ENCODE peak calls at places on chromosome 20, in ten cellular contexts. One of them, this sample, is unnamed.

GRCh38 chr20:57220187-57221165 is 46.0 kb downstream of the BMP7 start:
- DNase-seq in neural progenitor cell: no peak
- DNase-seq in heart right ventricle: no peak
- DNase-seq in fibroblast of lung: no peak
- DNase-seq in tibial nerve: no peak
- DNase-seq in left ventricle myocardium inferior: no peak
- DNase-seq in heart left ventricle: no peak
- DNase-seq in pancreas: no peak
- DNase-seq in lower lobe of right lung: no peak
- DNase-seq in cardiac muscle cell: no peak
- DNase-seq in this sample: no peak

GRCh38 chr20:38569747-38570519 is 11.1 kb upstream of the ADIG start:
- DNase-seq in left ventricle myocardium inferior: no peak
- DNase-seq in pancreas: no peak
- DNase-seq in tibial nerve: no peak
- DNase-seq in lower lobe of right lung: no peak
- DNase-seq in fibroblast of lung: no peak
- DNase-seq in heart right ventricle: no peak
- DNase-seq in heart left ventricle: no peak
- DNase-seq in neural progenitor cell: no peak
- DNase-seq in cardiac muscle cell: no peak
- DNase-seq in this sample: no peak

GRCh38 chr20:51233345-51233744 is 210.4 kb upstream of the KCNG1 start:
- DNase-seq in left ventricle myocardium inferior: no peak
- DNase-seq in heart right ventricle: no peak
- DNase-seq in heart left ventricle: no peak
- DNase-seq in tibial nerve: no peak
- DNase-seq in cardiac muscle cell: no peak
- DNase-seq in neural progenitor cell: no peak
- DNase-seq in lower lobe of right lung: no peak
- DNase-seq in fibroblast of lung: no peak
- DNase-seq in pancreas: no peak
- DNase-seq in this sample: no peak

GRCh38 chr20:8355453-8355852 is 223.4 kb downstream of the PLCB1 start:
- DNase-seq in pancreas: no peak
- DNase-seq in cardiac muscle cell: no peak
- DNase-seq in neural progenitor cell: no peak
- DNase-seq in lower lobe of right lung: no peak
- DNase-seq in heart right ventricle: no peak
- DNase-seq in left ventricle myocardium inferior: no peak
- DNase-seq in fibroblast of lung: no peak
- DNase-seq in tibial nerve: no peak
- DNase-seq in heart left ventricle: no peak
- DNase-seq in this sample: no peak

GRCh38 chr20:16476032-16476431 is 97.2 kb downstream of the KIF16B start:
- DNase-seq in heart right ventricle: no peak
- DNase-seq in fibroblast of lung: peak; percentile 30
- DNase-seq in tibial nerve: no peak
- DNase-seq in lower lobe of right lung: no peak
- DNase-seq in neural progenitor cell: peak; percentile 50
- DNase-seq in left ventricle myocardium inferior: no peak
- DNase-seq in cardiac muscle cell: peak; percentile 72
- DNase-seq in heart left ventricle: no peak
- DNase-seq in pancreas: no peak
- DNase-seq in this sample: no peak

GRCh38 chr20:41138527-41139226 is 1.3 kb downstream of the PLCG1 start:
- DNase-seq in neural progenitor cell: peak; percentile 55
- DNase-seq in cardiac muscle cell: peak; percentile 27
- DNase-seq in fibroblast of lung: no peak
- DNase-seq in heart left ventricle: no peak
- DNase-seq in left ventricle myocardium inferior: no peak
- DNase-seq in heart right ventricle: peak; percentile 34
- DNase-seq in pancreas: no peak
- DNase-seq in tibial nerve: no peak
- DNase-seq in lower lobe of right lung: no peak
- DNase-seq in this sample: no peak

GRCh38 chr20:36303020-36303595 is 3.0 kb upstream of the DLGAP4 start:
- DNase-seq in neural progenitor cell: no peak
- DNase-seq in fibroblast of lung: no peak
- DNase-seq in heart left ventricle: no peak
- DNase-seq in cardiac muscle cell: no peak
- DNase-seq in heart right ventricle: no peak
- DNase-seq in pancreas: no peak
- DNase-seq in lower lobe of right lung: no peak
- DNase-seq in left ventricle myocardium inferior: no peak
- DNase-seq in tibial nerve: no peak
- DNase-seq in this sample: no peak

GRCh38 chr20:37662261-37662660 is 31.6 kb upstream of the CTNNBL1 start:
- DNase-seq in lower lobe of right lung: no peak
- DNase-seq in pancreas: no peak
- DNase-seq in cardiac muscle cell: no peak
- DNase-seq in heart left ventricle: no peak
- DNase-seq in tibial nerve: no peak
- DNase-seq in fibroblast of lung: no peak
- DNase-seq in heart right ventricle: no peak
- DNase-seq in left ventricle myocardium inferior: no peak
- DNase-seq in neural progenitor cell: no peak
- DNase-seq in this sample: no peak

GRCh38 chr20:35715611-35716010 is 16.4 kb downstream of the ROMO1 start:
- DNase-seq in left ventricle myocardium inferior: no peak
- DNase-seq in heart left ventricle: no peak
- DNase-seq in fibroblast of lung: no peak
- DNase-seq in neural progenitor cell: no peak
- DNase-seq in pancreas: no peak
- DNase-seq in cardiac muscle cell: no peak
- DNase-seq in tibial nerve: no peak
- DNase-seq in heart right ventricle: no peak
- DNase-seq in lower lobe of right lung: no peak
- DNase-seq in this sample: no peak

GRCh38 chr20:5786930-5787826 is 37.0 kb downstream of the SHLD1 start:
- DNase-seq in pancreas: no peak
- DNase-seq in neural progenitor cell: no peak
- DNase-seq in heart right ventricle: peak; percentile 40
- DNase-seq in left ventricle myocardium inferior: no peak
- DNase-seq in tibial nerve: no peak
- DNase-seq in lower lobe of right lung: no peak
- DNase-seq in cardiac muscle cell: peak; percentile 83
- DNase-seq in fibroblast of lung: peak; percentile 66
- DNase-seq in heart left ventricle: no peak
- DNase-seq in this sample: no peak

GRCh38 chr20:59010995-59011873 is 4.2 kb upstream of the CTSZ start:
- DNase-seq in tibial nerve: no peak
- DNase-seq in heart left ventricle: peak; percentile 37
- DNase-seq in left ventricle myocardium inferior: no peak
- DNase-seq in fibroblast of lung: peak; percentile 94
- DNase-seq in cardiac muscle cell: peak; percentile 95
- DNase-seq in pancreas: peak; percentile 49
- DNase-seq in lower lobe of right lung: no peak
- DNase-seq in heart right ventricle: peak; percentile 64
- DNase-seq in neural progenitor cell: peak; percentile 15
- DNase-seq in this sample: no peak

GRCh38 chr20:47922280-47922675 is 137.0 kb upstream of the SULF2 start:
- DNase-seq in left ventricle myocardium inferior: no peak
- DNase-seq in pancreas: no peak
- DNase-seq in cardiac muscle cell: peak; percentile 64
- DNase-seq in lower lobe of right lung: no peak
- DNase-seq in tibial nerve: no peak
- DNase-seq in heart right ventricle: no peak
- DNase-seq in heart left ventricle: no peak
- DNase-seq in neural progenitor cell: no peak
- DNase-seq in fibroblast of lung: peak; percentile 72
- DNase-seq in this sample: no peak

GRCh38 chr20:33859157-33859695 is 48.1 kb downstream of the CHMP4B start:
- DNase-seq in heart left ventricle: peak; percentile 26
- DNase-seq in pancreas: no peak
- DNase-seq in cardiac muscle cell: peak; percentile 34
- DNase-seq in lower lobe of right lung: peak; percentile 46
- DNase-seq in tibial nerve: no peak
- DNase-seq in fibroblast of lung: no peak
- DNase-seq in heart right ventricle: no peak
- DNase-seq in neural progenitor cell: no peak
- DNase-seq in left ventricle myocardium inferior: no peak
- DNase-seq in this sample: no peak

GRCh38 chr20:58086763-58087566 is 141.5 kb downstream of the ANKRD60 start:
- DNase-seq in pancreas: no peak
- DNase-seq in cardiac muscle cell: peak; percentile 69
- DNase-seq in neural progenitor cell: peak; percentile 83
- DNase-seq in heart right ventricle: peak; percentile 46
- DNase-seq in heart left ventricle: peak; percentile 47
- DNase-seq in left ventricle myocardium inferior: no peak
- DNase-seq in lower lobe of right lung: no peak
- DNase-seq in fibroblast of lung: peak; percentile 51
- DNase-seq in tibial nerve: no peak
- DNase-seq in this sample: no peak

GRCh38 chr20:3798908-3799248 is 2.8 kb downstream of the CDC25B start:
- DNase-seq in neural progenitor cell: no peak
- DNase-seq in tibial nerve: no peak
- DNase-seq in left ventricle myocardium inferior: no peak
- DNase-seq in heart left ventricle: no peak
- DNase-seq in heart right ventricle: no peak
- DNase-seq in fibroblast of lung: no peak
- DNase-seq in cardiac muscle cell: no peak
- DNase-seq in lower lobe of right lung: peak; percentile 19
- DNase-seq in pancreas: no peak
- DNase-seq in this sample: no peak
- H3K4me3 ChIP-seq in neural progenitor cell: no peak overlapping the region
- H3K4me3 ChIP-seq in tibial nerve: no peak overlapping the region
- H3K4me3 ChIP-seq in left ventricle myocardium inferior: no peak overlapping the region
- H3K4me3 ChIP-seq in heart left ventricle: no peak overlapping the region
- H3K4me3 ChIP-seq in heart right ventricle: no peak overlapping the region
- H3K4me3 ChIP-seq in fibroblast of lung: peak overlapping the region; percentile 78
- H3K4me3 ChIP-seq in cardiac muscle cell: no peak overlapping the region
- H3K4me3 ChIP-seq in lower lobe of right lung: peak overlapping the region; percentile 79
- H3K4me3 ChIP-seq in pancreas: no peak overlapping the region
- H3K4me3 ChIP-seq in this sample: no peak overlapping the region

GRCh38 chr20:21500599-21500998 is 13.3 kb downstream of the NKX2-2 start:
- DNase-seq in cardiac muscle cell: no peak
- DNase-seq in heart right ventricle: no peak
- DNase-seq in neural progenitor cell: no peak
- DNase-seq in left ventricle myocardium inferior: no peak
- DNase-seq in lower lobe of right lung: no peak
- DNase-seq in pancreas: no peak
- DNase-seq in heart left ventricle: no peak
- DNase-seq in fibroblast of lung: no peak
- DNase-seq in tibial nerve: no peak
- DNase-seq in this sample: no peak

GRCh38 chr20:21503345-21503744 is 10.5 kb downstream of the NKX2-2 start:
- DNase-seq in lower lobe of right lung: no peak
- DNase-seq in pancreas: no peak
- DNase-seq in tibial nerve: no peak
- DNase-seq in neural progenitor cell: no peak
- DNase-seq in fibroblast of lung: peak; percentile 87
- DNase-seq in heart right ventricle: no peak
- DNase-seq in heart left ventricle: no peak
- DNase-seq in left ventricle myocardium inferior: no peak
- DNase-seq in cardiac muscle cell: peak; percentile 37
- DNase-seq in this sample: no peak

GRCh38 chr20:21499641-21500040 is 14.2 kb downstream of the NKX2-2 start:
- DNase-seq in tibial nerve: no peak
- DNase-seq in pancreas: no peak
- DNase-seq in neural progenitor cell: no peak
- DNase-seq in cardiac muscle cell: no peak
- DNase-seq in heart right ventricle: no peak
- DNase-seq in lower lobe of right lung: no peak
- DNase-seq in fibroblast of lung: no peak
- DNase-seq in heart left ventricle: no peak
- DNase-seq in left ventricle myocardium inferior: no peak
- DNase-seq in this sample: no peak

GRCh38 chr20:21498646-21499045 is 15.2 kb downstream of the NKX2-2 start:
- DNase-seq in lower lobe of right lung: no peak
- DNase-seq in tibial nerve: no peak
- DNase-seq in neural progenitor cell: no peak
- DNase-seq in cardiac muscle cell: no peak
- DNase-seq in heart right ventricle: no peak
- DNase-seq in pancreas: no peak
- DNase-seq in heart left ventricle: no peak
- DNase-seq in fibroblast of lung: no peak
- DNase-seq in left ventricle myocardium inferior: no peak
- DNase-seq in this sample: no peak

DNA sequence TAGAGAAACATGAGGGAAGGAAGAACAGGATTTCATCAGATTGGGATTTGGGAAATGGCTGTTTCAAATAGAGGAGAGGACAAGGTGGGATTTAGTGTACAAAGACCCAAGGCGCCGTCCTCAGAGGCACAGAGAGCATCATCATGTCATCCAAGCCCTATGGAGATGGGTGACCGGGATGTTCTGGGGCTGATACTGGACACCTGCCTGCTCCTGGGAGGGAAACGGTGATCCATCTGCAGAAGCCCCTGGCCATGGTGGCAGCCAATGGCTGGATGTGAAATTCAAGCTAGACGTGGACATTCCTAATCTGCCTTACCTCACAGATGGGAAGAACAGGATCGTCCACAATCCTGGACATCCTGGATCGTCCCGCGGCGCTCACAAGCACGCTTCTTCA is 12.7 kb downstream of the NKX2-2 start:
- DNase-seq in heart right ventricle: no peak
- DNase-seq in tibial nerve: no peak
- DNase-seq in fibroblast of lung: no peak
- DNase-seq in pancreas: no peak
- DNase-seq in left ventricle myocardium inferior: no peak
- DNase-seq in lower lobe of right lung: no peak
- DNase-seq in heart left ventricle: no peak
- DNase-seq in neural progenitor cell: no peak
- DNase-seq in cardiac muscle cell: no peak
- DNase-seq in this sample: no peak
- TF ChIP-seq CTCF in heart right ventricle: no peak
- TF ChIP-seq CTCF in tibial nerve: no peak
- TF ChIP-seq CTCF in fibroblast of lung: no peak
- TF ChIP-seq CTCF in pancreas: no peak
- TF ChIP-seq CTCF in left ventricle myocardium inferior: no peak
- TF ChIP-seq CTCF in lower lobe of right lung: no peak
- TF ChIP-seq CTCF in heart left ventricle: no peak
- TF ChIP-seq CTCF in neural progenitor cell: no peak
- TF ChIP-seq CTCF in cardiac muscle cell: no peak
- TF ChIP-seq CTCF in this sample: no peak

GRCh38 chr20:972256-972655 is 29.9 kb downstream of the RSPO4 start:
- DNase-seq in heart left ventricle: no peak
- DNase-seq in neural progenitor cell: no peak
- DNase-seq in left ventricle myocardium inferior: no peak
- DNase-seq in heart right ventricle: no peak
- DNase-seq in pancreas: no peak
- DNase-seq in lower lobe of right lung: no peak
- DNase-seq in cardiac muscle cell: no peak
- DNase-seq in fibroblast of lung: no peak
- DNase-seq in tibial nerve: no peak
- DNase-seq in this sample: no peak
- H3K9me3 ChIP-seq in heart left ventricle: no peaks in the 10 kb centered on the region
- H3K9me3 ChIP-seq in neural progenitor cell: no peaks in the 10 kb centered on the region
- H3K9me3 ChIP-seq in left ventricle myocardium inferior: no peaks in the 10 kb centered on the region
- H3K9me3 ChIP-seq in heart right ventricle: no peaks in the 10 kb centered on the region
- H3K9me3 ChIP-seq in pancreas: no peaks in the 10 kb centered on the region
- H3K9me3 ChIP-seq in lower lobe of right lung: no peaks in the 10 kb centered on the region
- H3K9me3 ChIP-seq in cardiac muscle cell: no peaks in the 10 kb centered on the region
- H3K9me3 ChIP-seq in fibroblast of lung: no peaks in the 10 kb centered on the region
- H3K9me3 ChIP-seq in tibial nerve: no peaks in the 10 kb centered on the region
- H3K9me3 ChIP-seq in this sample: no peaks in the 10 kb centered on the region

DNA sequence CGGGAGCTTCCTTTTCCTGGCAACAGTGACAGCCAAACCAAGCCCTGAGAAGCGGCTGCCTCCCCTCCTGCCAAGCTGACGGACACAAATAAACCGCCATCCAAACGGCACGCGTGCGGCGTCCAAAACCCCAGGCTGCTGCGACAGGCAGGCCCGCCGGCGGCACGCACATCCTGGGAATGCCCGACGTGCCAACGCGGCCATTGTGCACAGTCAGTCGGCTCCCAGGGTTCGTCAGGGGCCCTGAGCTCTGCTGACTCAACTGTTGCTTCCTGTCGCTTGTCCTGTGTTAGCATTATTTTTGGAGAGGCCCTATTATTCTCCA is 6.8 kb downstream of the JAG1 start:
- DNase-seq in pancreas: peak; percentile 72
- DNase-seq in lower lobe of right lung: peak; percentile 67
- DNase-seq in heart right ventricle: peak; percentile 39
- DNase-seq in tibial nerve: no peak
- DNase-seq in cardiac muscle cell: no peak
- DNase-seq in heart left ventricle: peak; percentile 54
- DNase-seq in fibroblast of lung: peak; percentile 70
- DNase-seq in neural progenitor cell: peak; percentile 71
- DNase-seq in left ventricle myocardium inferior: no peak
- DNase-seq in this sample: no peak
- H3K4me3 ChIP-seq in pancreas: no peak overlapping the region
- H3K4me3 ChIP-seq in lower lobe of right lung: peak overlapping the region; percentile 27
- H3K4me3 ChIP-seq in heart right ventricle: peak overlapping the region; percentile 14
- H3K4me3 ChIP-seq in tibial nerve: no peak overlapping the region
- H3K4me3 ChIP-seq in cardiac muscle cell: no peak overlapping the region
- H3K4me3 ChIP-seq in heart left ventricle: peak overlapping the region; percentile 96
- H3K4me3 ChIP-seq in fibroblast of lung: no peak overlapping the region
- H3K4me3 ChIP-seq in neural progenitor cell: no peak overlapping the region
- H3K4me3 ChIP-seq in left ventricle myocardium inferior: peak overlapping the region; percentile 94
- H3K4me3 ChIP-seq in this sample: peak overlapping the region; percentile 86

This sample was measured in ascending aorta.